ENCODE peak calls at places on chromosomes 4 and X, in seven cellular contexts. One of them, this sample, is unnamed.

GRCh38 chr4:169582706-169583105 is 29.7 kb downstream of the NEK1 start:
- DNase-seq in fibroblast of lung: peak
- DNase-seq in colonic mucosa: no peak
- DNase-seq in epithelial cell of esophagus: peak
- DNase-seq in AG10803: peak
- DNase-seq in cardiac muscle cell: no peak
- DNase-seq in choroid plexus epithelial cell: peak
- DNase-seq in this sample: peak

GRCh38 chr4:76216975-76217814 is 3.6 kb upstream of the SCARB2 start:
- DNase-seq in fibroblast of lung: no peak
- DNase-seq in colonic mucosa: peak
- DNase-seq in epithelial cell of esophagus: peak
- DNase-seq in AG10803: no peak
- DNase-seq in cardiac muscle cell: no peak
- DNase-seq in choroid plexus epithelial cell: no peak
- DNase-seq in this sample: no peak

GRCh38 chr4:112526061-112526460 is 10.1 kb upstream of the NEUROG2 start:
- DNase-seq in fibroblast of lung: peak
- DNase-seq in colonic mucosa: no peak
- DNase-seq in epithelial cell of esophagus: no peak
- DNase-seq in AG10803: peak
- DNase-seq in cardiac muscle cell: no peak
- DNase-seq in choroid plexus epithelial cell: no peak
- DNase-seq in this sample: no peak

GRCh38 chr4:148166132-148166531 is 276.1 kb downstream of the NR3C2 start:
- DNase-seq in fibroblast of lung: peak
- DNase-seq in colonic mucosa: no peak
- DNase-seq in epithelial cell of esophagus: no peak
- DNase-seq in AG10803: peak
- DNase-seq in cardiac muscle cell: no peak
- DNase-seq in choroid plexus epithelial cell: peak
- DNase-seq in this sample: peak

GRCh38 chrX:100980608-100981497 is 11.3 kb downstream of the ARL13A start:
- DNase-seq in fibroblast of lung: peak
- DNase-seq in colonic mucosa: no peak
- DNase-seq in epithelial cell of esophagus: peak
- DNase-seq in AG10803: peak
- DNase-seq in cardiac muscle cell: no peak
- DNase-seq in choroid plexus epithelial cell: peak
- DNase-seq in this sample: peak

GRCh38 chrX:17655232-17656034 is 81.9 kb upstream of the SCML1 start:
- DNase-seq in fibroblast of lung: peak
- DNase-seq in colonic mucosa: no peak
- DNase-seq in epithelial cell of esophagus: peak
- DNase-seq in AG10803: peak
- DNase-seq in cardiac muscle cell: peak
- DNase-seq in choroid plexus epithelial cell: no peak
- DNase-seq in this sample: no peak

GRCh38 chr4:3868146-3868840 is 102.1 kb downstream of the ADRA2C start:
- DNase-seq in fibroblast of lung: peak
- DNase-seq in colonic mucosa: no peak
- DNase-seq in epithelial cell of esophagus: no peak
- DNase-seq in AG10803: no peak
- DNase-seq in cardiac muscle cell: peak
- DNase-seq in choroid plexus epithelial cell: peak
- DNase-seq in this sample: peak

GRCh38 chr4:123564758-123565346 is 168.3 kb downstream of the SPRY1 start:
- DNase-seq in fibroblast of lung: peak
- DNase-seq in colonic mucosa: peak
- DNase-seq in epithelial cell of esophagus: peak
- DNase-seq in AG10803: peak
- DNase-seq in cardiac muscle cell: peak
- DNase-seq in choroid plexus epithelial cell: peak
- DNase-seq in this sample: peak

GRCh38 chr4:43242611-43243010 is 350.1 kb downstream of the GRXCR1 start:
- DNase-seq in fibroblast of lung: peak
- DNase-seq in colonic mucosa: no peak
- DNase-seq in epithelial cell of esophagus: no peak
- DNase-seq in AG10803: peak
- DNase-seq in cardiac muscle cell: no peak
- DNase-seq in choroid plexus epithelial cell: peak
- DNase-seq in this sample: peak

GRCh38 chrX:45351478-45351877 is 150.8 kb upstream of the DIPK2B start:
- DNase-seq in fibroblast of lung: peak
- DNase-seq in colonic mucosa: no peak
- DNase-seq in epithelial cell of esophagus: peak
- DNase-seq in AG10803: peak
- DNase-seq in cardiac muscle cell: no peak
- DNase-seq in choroid plexus epithelial cell: peak
- DNase-seq in this sample: peak

GRCh38 chrX:4277122-4277521 is 563.7 kb upstream of the PRKX start:
- DNase-seq in fibroblast of lung: no peak
- DNase-seq in colonic mucosa: no peak
- DNase-seq in epithelial cell of esophagus: peak
- DNase-seq in AG10803: no peak
- DNase-seq in cardiac muscle cell: no peak
- DNase-seq in choroid plexus epithelial cell: no peak
- DNase-seq in this sample: no peak

GRCh38 chr4:185833055-185833598 is 21.1 kb upstream of the SORBS2 start:
- DNase-seq in fibroblast of lung: peak
- DNase-seq in colonic mucosa: no peak
- DNase-seq in epithelial cell of esophagus: no peak
- DNase-seq in AG10803: peak
- DNase-seq in cardiac muscle cell: no peak
- DNase-seq in choroid plexus epithelial cell: peak
- DNase-seq in this sample: no peak

GRCh38 chr4:26330946-26331345 is 10.1 kb downstream of the RBPJ start:
- DNase-seq in fibroblast of lung: peak
- DNase-seq in colonic mucosa: no peak
- DNase-seq in epithelial cell of esophagus: no peak
- DNase-seq in AG10803: no peak
- DNase-seq in cardiac muscle cell: peak
- DNase-seq in choroid plexus epithelial cell: no peak
- DNase-seq in this sample: no peak

GRCh38 chrX:55754861-55755294 is 37.3 kb downstream of the RRAGB start:
- DNase-seq in fibroblast of lung: no peak
- DNase-seq in colonic mucosa: no peak
- DNase-seq in epithelial cell of esophagus: peak
- DNase-seq in AG10803: no peak
- DNase-seq in cardiac muscle cell: no peak
- DNase-seq in choroid plexus epithelial cell: no peak
- DNase-seq in this sample: no peak

GRCh38 chr4:186728631-186729271 is 5.1 kb upstream of the FAT1 start:
- DNase-seq in fibroblast of lung: peak
- DNase-seq in colonic mucosa: no peak
- DNase-seq in epithelial cell of esophagus: peak
- DNase-seq in AG10803: peak
- DNase-seq in cardiac muscle cell: no peak
- DNase-seq in choroid plexus epithelial cell: no peak
- DNase-seq in this sample: peak

GRCh38 chr4:124212835-124213640 is 499.5 kb downstream of the ANKRD50 start:
- DNase-seq in fibroblast of lung: peak
- DNase-seq in colonic mucosa: no peak
- DNase-seq in epithelial cell of esophagus: no peak
- DNase-seq in AG10803: peak
- DNase-seq in cardiac muscle cell: no peak
- DNase-seq in choroid plexus epithelial cell: peak
- DNase-seq in this sample: peak

GRCh38 chrX:97168646-97169045 is 284.9 kb downstream of the RPA4 start:
- DNase-seq in fibroblast of lung: no peak
- DNase-seq in colonic mucosa: no peak
- DNase-seq in epithelial cell of esophagus: no peak
- DNase-seq in AG10803: no peak
- DNase-seq in cardiac muscle cell: no peak
- DNase-seq in choroid plexus epithelial cell: no peak
- DNase-seq in this sample: no peak

GRCh38 chr4:107757293-107757692 is 37.3 kb upstream of the PAPSS1 start:
- DNase-seq in fibroblast of lung: no peak
- DNase-seq in colonic mucosa: no peak
- DNase-seq in epithelial cell of esophagus: no peak
- DNase-seq in AG10803: no peak
- DNase-seq in cardiac muscle cell: no peak
- DNase-seq in choroid plexus epithelial cell: no peak
- DNase-seq in this sample: no peak
- TF ChIP-seq CTCF in fibroblast of lung: no peak
- TF ChIP-seq CTCF in colonic mucosa: no peak
- TF ChIP-seq CTCF in epithelial cell of esophagus: no peak
- TF ChIP-seq CTCF in AG10803: no peak
- TF ChIP-seq CTCF in cardiac muscle cell: no peak
- TF ChIP-seq CTCF in choroid plexus epithelial cell: no peak
- TF ChIP-seq CTCF in this sample: no peak

DNA sequence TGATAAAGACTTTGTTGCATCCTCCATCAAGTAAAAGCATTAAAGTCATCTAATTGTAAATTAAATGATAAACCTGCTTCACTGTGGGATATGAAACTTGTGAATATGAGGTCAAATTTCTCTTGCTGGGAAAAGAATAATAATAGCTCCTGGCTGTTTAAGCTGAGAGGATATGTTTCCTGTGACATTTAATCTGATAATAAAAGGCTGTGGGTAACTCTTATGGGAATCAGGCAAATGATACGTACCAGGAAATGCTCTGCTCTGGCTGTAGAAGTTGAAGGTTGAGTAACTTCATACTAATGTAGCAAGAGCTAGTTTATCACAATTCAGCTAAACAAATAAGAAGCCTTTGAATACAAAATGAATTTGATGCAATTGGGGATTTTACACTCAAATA is 574.6 kb downstream of the RAPGEF2 start:
- DNase-seq in fibroblast of lung: peak
- DNase-seq in colonic mucosa: no peak
- DNase-seq in epithelial cell of esophagus: peak
- DNase-seq in AG10803: no peak
- DNase-seq in cardiac muscle cell: no peak
- DNase-seq in choroid plexus epithelial cell: peak
- DNase-seq in this sample: no peak
- H3K4me3 ChIP-seq in fibroblast of lung: no peak
- H3K4me3 ChIP-seq in colonic mucosa: no peak
- H3K4me3 ChIP-seq in epithelial cell of esophagus: no peak
- H3K4me3 ChIP-seq in AG10803: no peak
- H3K4me3 ChIP-seq in cardiac muscle cell: no peak
- H3K4me3 ChIP-seq in choroid plexus epithelial cell: no peak
- H3K4me3 ChIP-seq in this sample: no peak

DNA sequence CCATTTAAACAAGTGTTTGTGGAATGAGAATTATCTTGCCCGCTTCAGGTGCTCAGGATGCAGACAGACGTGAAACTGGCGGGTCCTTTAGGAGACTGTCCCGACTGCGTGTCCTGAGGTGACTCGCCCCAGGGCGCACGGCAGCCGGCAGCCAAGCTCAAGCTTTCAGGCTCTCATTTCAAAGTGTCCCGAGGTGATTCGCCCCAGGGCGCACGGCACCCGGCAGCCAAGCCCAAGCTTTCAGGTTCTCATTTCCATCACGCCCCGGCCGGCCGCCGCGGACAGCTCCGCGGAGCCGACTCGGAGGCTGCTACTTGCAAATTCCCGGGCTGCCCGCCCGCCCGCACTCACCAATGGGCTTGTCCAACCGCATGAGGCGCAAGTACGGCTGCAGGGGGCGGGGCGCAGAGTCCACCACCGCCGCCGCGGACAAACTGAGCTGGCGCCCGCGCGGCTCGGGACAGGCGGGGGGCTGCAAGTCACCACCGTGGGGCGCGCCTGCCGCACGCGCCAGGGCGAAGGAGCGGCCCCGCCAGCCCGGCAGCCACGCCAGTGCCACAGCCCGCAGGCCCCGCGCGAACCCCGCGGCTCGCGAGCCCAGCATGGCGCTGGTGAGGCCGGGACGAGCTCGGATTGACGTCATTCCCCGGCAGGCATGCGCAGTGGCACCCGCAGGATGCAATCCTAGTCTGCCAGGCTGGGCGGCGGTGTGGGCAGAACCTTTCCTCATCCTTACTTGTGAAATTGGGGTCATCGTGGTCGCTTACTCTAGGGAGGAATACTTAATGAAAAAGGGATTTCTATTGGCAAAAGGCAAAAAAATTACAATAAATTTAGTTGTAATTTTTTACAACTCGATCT is at the start of gene COQ2:
- DNase-seq in fibroblast of lung: peak
- DNase-seq in colonic mucosa: peak
- DNase-seq in epithelial cell of esophagus: peak
- DNase-seq in AG10803: peak
- DNase-seq in cardiac muscle cell: peak
- DNase-seq in choroid plexus epithelial cell: peak
- DNase-seq in this sample: peak
- TF ChIP-seq CTCF in fibroblast of lung: peak
- TF ChIP-seq CTCF in colonic mucosa: peak
- TF ChIP-seq CTCF in epithelial cell of esophagus: peak
- TF ChIP-seq CTCF in AG10803: peak
- TF ChIP-seq CTCF in cardiac muscle cell: peak
- TF ChIP-seq CTCF in choroid plexus epithelial cell: peak
- TF ChIP-seq CTCF in this sample: no peak

DNA sequence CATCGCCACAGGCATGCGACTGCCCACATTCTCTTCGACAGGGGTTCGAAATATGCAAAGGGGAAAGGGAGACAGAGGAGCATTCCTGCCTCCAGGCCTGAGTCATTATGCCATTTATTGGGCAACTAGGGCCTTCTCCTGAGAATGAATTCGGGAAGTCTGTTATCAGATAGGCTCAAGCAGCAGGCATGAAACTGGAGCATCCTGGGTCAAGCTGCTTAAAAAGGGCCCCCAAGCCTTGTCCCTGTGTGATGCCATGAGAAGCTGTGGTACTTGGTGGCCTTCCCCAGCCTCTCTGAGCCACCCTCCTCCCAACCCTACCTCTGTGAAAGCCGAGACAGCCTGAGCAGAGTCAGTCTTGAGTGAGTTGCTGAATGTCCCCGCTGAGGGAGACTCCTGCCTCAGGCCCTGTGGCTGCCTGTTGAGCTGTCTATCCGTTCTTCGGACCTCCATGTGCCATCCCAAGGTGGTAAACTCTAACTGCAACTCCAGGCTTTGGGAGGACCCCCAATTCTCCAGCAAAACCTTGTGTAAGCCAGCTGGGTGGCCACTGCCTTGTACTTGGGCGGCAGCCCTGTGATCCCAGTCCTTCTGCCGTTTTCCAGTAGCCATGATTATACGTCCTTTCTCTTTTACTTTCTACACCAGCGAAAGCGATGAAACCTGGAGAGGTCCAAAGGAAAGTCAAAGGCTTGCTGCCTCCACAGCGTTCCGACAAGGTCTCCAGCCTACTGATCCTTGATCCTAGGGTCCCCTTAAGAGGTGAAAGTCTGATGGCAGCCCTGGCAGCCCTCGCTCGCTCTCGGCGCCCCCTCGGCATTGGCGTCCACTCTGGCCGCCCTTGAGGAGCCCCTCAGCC is 37.7 kb downstream of the NBDY start:
- DNase-seq in fibroblast of lung: peak
- DNase-seq in colonic mucosa: peak
- DNase-seq in epithelial cell of esophagus: no peak
- DNase-seq in AG10803: peak
- DNase-seq in cardiac muscle cell: no peak
- DNase-seq in choroid plexus epithelial cell: peak
- DNase-seq in this sample: peak
- H3K4me3 ChIP-seq in fibroblast of lung: peak
- H3K4me3 ChIP-seq in colonic mucosa: peak
- H3K4me3 ChIP-seq in epithelial cell of esophagus: no peak
- H3K4me3 ChIP-seq in AG10803: no peak
- H3K4me3 ChIP-seq in cardiac muscle cell: no peak
- H3K4me3 ChIP-seq in choroid plexus epithelial cell: no peak
- H3K4me3 ChIP-seq in this sample: peak

This sample was measured in fibroblast of mammary gland.